ENCODE peak calls at places on chromosome 13, in seven cellular contexts. A, T, W, Y, E, Z and X are unnamed samples.

GRCh38 chr13:41563501-41564001 is 106.2 kb downstream of the RGCC start:
- DNase-seq in Y (no peak), A (no peak), E (no peak), Z (no peak), T (no peak), W (no peak), X (peak; percentile 64)

GRCh38 chr13:45331981-45332830 is 8.8 kb downstream of the TPT1 start:
- DNase-seq in T (peak; percentile 60), W (no peak), A (no peak), Y (no peak), E (no peak), Z (peak; percentile 89), X (peak; percentile 80)

GRCh38 chr13:30739646-30740642 is 4.6 kb downstream of the ALOX5AP start:
- DNase-seq in T (peak; percentile 92), A (no peak), Y (peak; percentile 90), Z (peak; percentile 78), E (peak; percentile 35), W (peak; percentile 31), X (peak; percentile 83)

GRCh38 chr13:95536629-95537241 is 15.8 kb upstream of the CLDN10 start:
- DNase-seq in W (no peak), E (no peak), Y (peak; percentile 35), A (no peak), Z (peak; percentile 68), T (no peak), X (no peak)

GRCh38 chr13:75946746-75947397 is 310.7 kb downstream of the LMO7 start:
- DNase-seq in Y (no peak), A (no peak), E (no peak), Z (no peak), T (no peak), W (no peak), X (no peak)

GRCh38 chr13:111112196-111112595 is 2.9 kb upstream of the ARHGEF7 start:
- DNase-seq in Z (no peak), E (no peak), Y (no peak), W (no peak), T (no peak), A (no peak), X (no peak)

GRCh38 chr13:113801289-113801961 is 42.4 kb downstream of the TMEM255B start:
- DNase-seq in W (no peak), T (no peak), Y (no peak), Z (no peak), A (no peak), E (no peak), X (no peak)

GRCh38 chr13:53197424-53197823 is 168.8 kb downstream of the OLFM4 start:
- DNase-seq in Y (no peak), T (no peak), Z (no peak), E (no peak), A (no peak), W (no peak), X (no peak)

GRCh38 chr13:91058066-91058465 is 289.4 kb upstream of the MIR17HG start:
- DNase-seq in Z (peak; percentile 60), T (no peak), A (no peak), Y (peak; percentile 22), W (no peak), E (no peak), X (peak; percentile 1)

GRCh38 chr13:22062478-22063205 is 391.8 kb downstream of the FGF9 start:
- DNase-seq in T (no peak), E (no peak), A (no peak), Z (no peak), Y (no peak), W (no peak), X (no peak)

GRCh38 chr13:94825507-94825906 is 113.2 kb upstream of the SOX21 start:
- DNase-seq in E (no peak), T (no peak), A (peak; percentile 23), Z (peak; percentile 21), Y (no peak), W (no peak), X (no peak)

GRCh38 chr13:34897220-34897619 is 44.9 kb upstream of the NBEA start:
- DNase-seq in Z (no peak), W (no peak), E (no peak), A (no peak), T (no peak), Y (no peak), X (no peak)

GRCh38 chr13:109395014-109395413 is 391.4 kb downstream of the IRS2 start:
- DNase-seq in Z (no peak), A (no peak), Y (no peak), W (no peak), E (no peak), T (no peak), X (no peak)

GRCh38 chr13:51971520-51972426 is 39.5 kb downstream of the ATP7B start:
- DNase-seq in W (no peak), A (no peak), T (no peak), E (no peak), Y (no peak), Z (no peak), X (no peak)

GRCh38 chr13:80945328-80945727 is 604.4 kb upstream of the SPRY2 start:
- DNase-seq in E (no peak), Y (no peak), Z (no peak), T (no peak), W (no peak), A (no peak), X (no peak)

GRCh38 chr13:32737111-32737571 is 150.9 kb downstream of the PDS5B start:
- DNase-seq in T (no peak), A (no peak), Z (no peak), E (no peak), W (no peak), Y (peak; percentile 58), X (no peak)

GRCh38 chr13:101258071-101258470 is 158.2 kb downstream of the NALCN start:
- DNase-seq in Y (peak; percentile 90), T (peak; percentile 92), A (no peak), E (no peak), Z (peak; percentile 68), W (peak; percentile 87), X (peak; percentile 98)

GRCh38 chr13:36530861-36531590 is 98.7 kb downstream of the CCNA1 start:
- DNase-seq in A (no peak), T (no peak), Y (no peak), Z (no peak), E (no peak), W (no peak), X (no peak)

GRCh38 chr13:43802511-43802910 is 15.7 kb upstream of the ENOX1 start:
- DNase-seq in W (no peak), T (no peak), Z (peak; percentile 62), A (no peak), E (no peak), Y (no peak), X (no peak)

GRCh38 chr13:40812102-40812501 is 22.7 kb downstream of the SLC25A15 start:
- DNase-seq in Y (no peak), E (no peak), T (no peak), W (no peak), A (no peak), Z (no peak), X (no peak)

GRCh38 chr13:114258589-114258988 is 22.8 kb upstream of the UPF3A start:
- DNase-seq in Z (no peak), T (no peak), A (no peak), W (no peak), E (no peak), Y (no peak), X (no peak)

GRCh38 chr13:22945321-22946226 is 235.2 kb upstream of the SGCG start:
- DNase-seq in Z (no peak), W (no peak), E (no peak), T (no peak), Y (no peak), A (no peak), X (no peak)

GRCh38 chr13:39777527-39778061 is 122.1 kb downstream of the COG6 start:
- DNase-seq in T (peak; percentile 86), E (no peak), Y (peak; percentile 51), Z (peak; percentile 90), W (peak; percentile 7), A (no peak), X (peak; percentile 88)

GRCh38 chr13:31031482-31031881 is 99.0 kb downstream of the TEX26 start:
- DNase-seq in T (no peak), Z (no peak), A (no peak), W (no peak), E (no peak), Y (no peak), X (no peak)

GRCh38 chr13:28540612-28541011 is 45.7 kb upstream of the FLT1 start:
- DNase-seq in A (no peak), Y (peak; percentile 53), Z (no peak), T (no peak), W (no peak), E (no peak), X (peak; percentile 6)

GRCh38 chr13:107284168-107284567 is 716.2 kb upstream of the ARGLU1 start:
- DNase-seq in W (no peak), Y (no peak), A (no peak), Z (peak; percentile 33), E (no peak), T (no peak), X (no peak)

GRCh38 chr13:84455143-84455905 is 573.0 kb upstream of the SLITRK1 start:
- DNase-seq in Y (no peak), T (no peak), E (no peak), Z (no peak), A (no peak), W (no peak), X (no peak)